ENCODE peak calls at places on chromosomes 11 and 22, in ten cellular contexts. One of them, this sample, is unnamed.

GRCh38 chr11:32902089-32902665 is 9.6 kb downstream of the QSER1 start:
- DNase-seq in aorta: no peak
- DNase-seq in OCI-M1: no peak
- DNase-seq in type B pancreatic cell: no peak
- DNase-seq in spleen: no peak
- DNase-seq in naive B cell: no peak
- DNase-seq in anterior cingulate cortex: no peak
- DNase-seq in adrenal gland: no peak
- DNase-seq in fibroblast of lung: no peak
- DNase-seq in GM06990: no peak
- DNase-seq in this sample: no peak

GRCh38 chr11:103546236-103546635 is 437.0 kb downstream of the DYNC2H1 start:
- DNase-seq in aorta: no peak
- DNase-seq in OCI-M1: no peak
- DNase-seq in type B pancreatic cell: no peak
- DNase-seq in spleen: no peak
- DNase-seq in naive B cell: no peak
- DNase-seq in anterior cingulate cortex: no peak
- DNase-seq in adrenal gland: no peak
- DNase-seq in fibroblast of lung: peak; percentile 61
- DNase-seq in GM06990: no peak
- DNase-seq in this sample: no peak

GRCh38 chr22:45006873-45007246 is 2.9 kb downstream of the PHF21B start:
- DNase-seq in aorta: no peak
- DNase-seq in OCI-M1: no peak
- DNase-seq in type B pancreatic cell: no peak
- DNase-seq in spleen: no peak
- DNase-seq in naive B cell: no peak
- DNase-seq in anterior cingulate cortex: peak; percentile 64
- DNase-seq in adrenal gland: peak; percentile 43
- DNase-seq in fibroblast of lung: no peak
- DNase-seq in GM06990: no peak
- DNase-seq in this sample: no peak

GRCh38 chr22:26708256-26709009 is 51.0 kb downstream of the MIAT start:
- DNase-seq in aorta: no peak
- DNase-seq in OCI-M1: no peak
- DNase-seq in type B pancreatic cell: no peak
- DNase-seq in spleen: no peak
- DNase-seq in naive B cell: no peak
- DNase-seq in anterior cingulate cortex: no peak
- DNase-seq in adrenal gland: no peak
- DNase-seq in fibroblast of lung: peak; percentile 35
- DNase-seq in GM06990: peak; percentile 57
- DNase-seq in this sample: no peak

GRCh38 chr11:6606471-6607189 is 3.1 kb downstream of the ILK start:
- DNase-seq in aorta: peak; percentile 98
- DNase-seq in OCI-M1: peak; percentile 93
- DNase-seq in type B pancreatic cell: peak; percentile 87
- DNase-seq in spleen: peak; percentile 92
- DNase-seq in naive B cell: no peak
- DNase-seq in anterior cingulate cortex: peak; percentile 54
- DNase-seq in adrenal gland: peak; percentile 91
- DNase-seq in fibroblast of lung: peak; percentile 96
- DNase-seq in GM06990: peak; percentile 83
- DNase-seq in this sample: peak; percentile 70

GRCh38 chr22:28019881-28020861 is 101.1 kb upstream of the PITPNB start:
- DNase-seq in aorta: peak; percentile 91
- DNase-seq in OCI-M1: peak; percentile 66
- DNase-seq in type B pancreatic cell: peak; percentile 83
- DNase-seq in spleen: peak; percentile 88
- DNase-seq in naive B cell: peak; percentile 44
- DNase-seq in anterior cingulate cortex: peak; percentile 45
- DNase-seq in adrenal gland: peak; percentile 56
- DNase-seq in fibroblast of lung: peak; percentile 35
- DNase-seq in GM06990: peak; percentile 40
- DNase-seq in this sample: no peak

GRCh38 chr11:124778281-124778680 is 16.2 kb upstream of the ESAM start:
- DNase-seq in aorta: no peak
- DNase-seq in OCI-M1: no peak
- DNase-seq in type B pancreatic cell: no peak
- DNase-seq in spleen: no peak
- DNase-seq in naive B cell: no peak
- DNase-seq in anterior cingulate cortex: no peak
- DNase-seq in adrenal gland: no peak
- DNase-seq in fibroblast of lung: no peak
- DNase-seq in GM06990: no peak
- DNase-seq in this sample: no peak

GRCh38 chr11:67664696-67665536 is 9.5 kb downstream of the ALDH3B2 start:
- DNase-seq in aorta: no peak
- DNase-seq in OCI-M1: no peak
- DNase-seq in type B pancreatic cell: no peak
- DNase-seq in spleen: no peak
- DNase-seq in naive B cell: no peak
- DNase-seq in anterior cingulate cortex: no peak
- DNase-seq in adrenal gland: no peak
- DNase-seq in fibroblast of lung: no peak
- DNase-seq in GM06990: no peak
- DNase-seq in this sample: no peak

GRCh38 chr11:86637976-86638375 is 34.4 kb downstream of the ME3 start:
- DNase-seq in aorta: no peak
- DNase-seq in OCI-M1: peak; percentile 59
- DNase-seq in type B pancreatic cell: no peak
- DNase-seq in spleen: no peak
- DNase-seq in naive B cell: no peak
- DNase-seq in anterior cingulate cortex: no peak
- DNase-seq in adrenal gland: no peak
- DNase-seq in fibroblast of lung: peak; percentile 73
- DNase-seq in GM06990: no peak
- DNase-seq in this sample: no peak

GRCh38 chr11:96949464-96949863 is 559.7 kb downstream of the JRKL start:
- DNase-seq in aorta: no peak
- DNase-seq in OCI-M1: no peak
- DNase-seq in type B pancreatic cell: no peak
- DNase-seq in spleen: no peak
- DNase-seq in naive B cell: no peak
- DNase-seq in anterior cingulate cortex: no peak
- DNase-seq in adrenal gland: no peak
- DNase-seq in fibroblast of lung: no peak
- DNase-seq in GM06990: no peak
- DNase-seq in this sample: no peak

GRCh38 chr22:37233751-37234631 is 10.1 kb downstream of the RAC2 start:
- DNase-seq in aorta: peak; percentile 64
- DNase-seq in OCI-M1: no peak
- DNase-seq in type B pancreatic cell: no peak
- DNase-seq in spleen: peak; percentile 79
- DNase-seq in naive B cell: no peak
- DNase-seq in anterior cingulate cortex: no peak
- DNase-seq in adrenal gland: no peak
- DNase-seq in fibroblast of lung: no peak
- DNase-seq in GM06990: no peak
- DNase-seq in this sample: no peak

GRCh38 chr11:74634537-74634936 is 42.2 kb downstream of the POLD3 start:
- DNase-seq in aorta: no peak
- DNase-seq in OCI-M1: no peak
- DNase-seq in type B pancreatic cell: no peak
- DNase-seq in spleen: no peak
- DNase-seq in naive B cell: no peak
- DNase-seq in anterior cingulate cortex: no peak
- DNase-seq in adrenal gland: peak; percentile 36
- DNase-seq in fibroblast of lung: peak; percentile 65
- DNase-seq in GM06990: no peak
- DNase-seq in this sample: peak; percentile 50

GRCh38 chr11:13669544-13670488 is 1.3 kb downstream of the FAR1 start:
- DNase-seq in aorta: no peak
- DNase-seq in OCI-M1: peak; percentile 52
- DNase-seq in type B pancreatic cell: no peak
- DNase-seq in spleen: no peak
- DNase-seq in naive B cell: no peak
- DNase-seq in anterior cingulate cortex: no peak
- DNase-seq in adrenal gland: no peak
- DNase-seq in fibroblast of lung: no peak
- DNase-seq in GM06990: peak; percentile 7
- DNase-seq in this sample: no peak

GRCh38 chr11:118214210-118214914 is 10.4 kb downstream of the JAML start:
- DNase-seq in aorta: no peak
- DNase-seq in OCI-M1: peak; percentile 91
- DNase-seq in type B pancreatic cell: no peak
- DNase-seq in spleen: no peak
- DNase-seq in naive B cell: peak; percentile 46
- DNase-seq in anterior cingulate cortex: no peak
- DNase-seq in adrenal gland: peak; percentile 35
- DNase-seq in fibroblast of lung: no peak
- DNase-seq in GM06990: no peak
- DNase-seq in this sample: no peak

This sample was measured in retinal pigment epithelial cell.